ENCODE peak calls at places on chromosome 6, in eight cellular contexts. One of them, this sample, is unnamed.

GRCh38 chr6:2514965-2515543 is 235.7 kb downstream of the MYLK4 start:
- DNase-seq in pancreas: no peak
- DNase-seq in MM.1S: no peak
- DNase-seq in endodermal cell: no peak
- DNase-seq in CD8-positive, alpha-beta T cell: no peak
- DNase-seq in IMR-90: no peak
- DNase-seq in upper lobe of right lung: no peak
- DNase-seq in brain microvascular endothelial cell: no peak
- DNase-seq in this sample: peak

GRCh38 chr6:136822379-136823127 is at the start of gene PEX7:
- DNase-seq in CD8-positive, alpha-beta T cell: peak
- DNase-seq in upper lobe of right lung: peak
- DNase-seq in IMR-90: peak
- DNase-seq in brain microvascular endothelial cell: peak
- DNase-seq in MM.1S: peak
- DNase-seq in endodermal cell: peak
- DNase-seq in pancreas: peak
- DNase-seq in this sample: peak

GRCh38 chr6:46610862-46611553 is 41.6 kb downstream of the CYP39A1 start:
- DNase-seq in IMR-90: no peak
- DNase-seq in CD8-positive, alpha-beta T cell: no peak
- DNase-seq in MM.1S: no peak
- DNase-seq in endodermal cell: no peak
- DNase-seq in brain microvascular endothelial cell: no peak
- DNase-seq in pancreas: no peak
- DNase-seq in upper lobe of right lung: no peak
- DNase-seq in this sample: no peak

GRCh38 chr6:143176090-143177021 is 115.7 kb downstream of the AIG1 start:
- DNase-seq in MM.1S: no peak
- DNase-seq in brain microvascular endothelial cell: peak
- DNase-seq in endodermal cell: peak
- DNase-seq in IMR-90: peak
- DNase-seq in upper lobe of right lung: no peak
- DNase-seq in CD8-positive, alpha-beta T cell: no peak
- DNase-seq in pancreas: no peak
- DNase-seq in this sample: no peak

GRCh38 chr6:127366281-127367022 is 23.0 kb upstream of the ECHDC1 start:
- DNase-seq in upper lobe of right lung: no peak
- DNase-seq in endodermal cell: peak
- DNase-seq in MM.1S: no peak
- DNase-seq in pancreas: no peak
- DNase-seq in brain microvascular endothelial cell: peak
- DNase-seq in IMR-90: peak
- DNase-seq in CD8-positive, alpha-beta T cell: no peak
- DNase-seq in this sample: no peak

GRCh38 chr6:119339941-119340456 is 9.6 kb downstream of the MAN1A1 start:
- DNase-seq in upper lobe of right lung: no peak
- DNase-seq in pancreas: no peak
- DNase-seq in brain microvascular endothelial cell: no peak
- DNase-seq in IMR-90: no peak
- DNase-seq in endodermal cell: no peak
- DNase-seq in MM.1S: no peak
- DNase-seq in CD8-positive, alpha-beta T cell: no peak
- DNase-seq in this sample: no peak

GRCh38 chr6:87869064-87869685 is 167.1 kb upstream of the AKIRIN2 start:
- DNase-seq in brain microvascular endothelial cell: no peak
- DNase-seq in MM.1S: no peak
- DNase-seq in endodermal cell: no peak
- DNase-seq in upper lobe of right lung: no peak
- DNase-seq in CD8-positive, alpha-beta T cell: no peak
- DNase-seq in IMR-90: no peak
- DNase-seq in pancreas: no peak
- DNase-seq in this sample: no peak

GRCh38 chr6:25156123-25156522 is 123.1 kb upstream of the CARMIL1 start:
- DNase-seq in MM.1S: no peak
- DNase-seq in endodermal cell: no peak
- DNase-seq in IMR-90: peak
- DNase-seq in CD8-positive, alpha-beta T cell: no peak
- DNase-seq in pancreas: no peak
- DNase-seq in upper lobe of right lung: no peak
- DNase-seq in brain microvascular endothelial cell: peak
- DNase-seq in this sample: no peak

GRCh38 chr6:109010703-109011102 is 83.9 kb downstream of the SESN1 start:
- DNase-seq in IMR-90: no peak
- DNase-seq in brain microvascular endothelial cell: no peak
- DNase-seq in pancreas: no peak
- DNase-seq in CD8-positive, alpha-beta T cell: no peak
- DNase-seq in endodermal cell: no peak
- DNase-seq in MM.1S: no peak
- DNase-seq in upper lobe of right lung: no peak
- DNase-seq in this sample: no peak

GRCh38 chr6:11632231-11632630 is 94.7 kb downstream of the TMEM170B start:
- DNase-seq in brain microvascular endothelial cell: no peak
- DNase-seq in MM.1S: no peak
- DNase-seq in upper lobe of right lung: no peak
- DNase-seq in CD8-positive, alpha-beta T cell: no peak
- DNase-seq in endodermal cell: no peak
- DNase-seq in IMR-90: peak
- DNase-seq in pancreas: no peak
- DNase-seq in this sample: peak

GRCh38 chr6:45818655-45819054 is 197.0 kb downstream of the CLIC5 start:
- DNase-seq in upper lobe of right lung: no peak
- DNase-seq in CD8-positive, alpha-beta T cell: no peak
- DNase-seq in MM.1S: no peak
- DNase-seq in IMR-90: no peak
- DNase-seq in pancreas: no peak
- DNase-seq in brain microvascular endothelial cell: no peak
- DNase-seq in endodermal cell: no peak
- DNase-seq in this sample: no peak

GRCh38 chr6:105781248-105781647 is 304.9 kb upstream of the PRDM1 start:
- DNase-seq in CD8-positive, alpha-beta T cell: no peak
- DNase-seq in IMR-90: no peak
- DNase-seq in MM.1S: no peak
- DNase-seq in endodermal cell: no peak
- DNase-seq in brain microvascular endothelial cell: no peak
- DNase-seq in pancreas: no peak
- DNase-seq in upper lobe of right lung: no peak
- DNase-seq in this sample: no peak

GRCh38 chr6:139027620-139028182 is 844 bp upstream of the ABRACL start:
- DNase-seq in brain microvascular endothelial cell: peak
- DNase-seq in endodermal cell: peak
- DNase-seq in IMR-90: peak
- DNase-seq in pancreas: no peak
- DNase-seq in CD8-positive, alpha-beta T cell: no peak
- DNase-seq in upper lobe of right lung: no peak
- DNase-seq in MM.1S: peak
- DNase-seq in this sample: peak

GRCh38 chr6:30915591-30915946 is 1.5 kb downstream of the VARS2 start:
- DNase-seq in endodermal cell: peak
- DNase-seq in IMR-90: peak
- DNase-seq in pancreas: no peak
- DNase-seq in upper lobe of right lung: peak
- DNase-seq in MM.1S: peak
- DNase-seq in CD8-positive, alpha-beta T cell: no peak
- DNase-seq in brain microvascular endothelial cell: peak
- DNase-seq in this sample: no peak

GRCh38 chr6:151240861-151241642 is 1.3 kb downstream of the AKAP12 start:
- DNase-seq in endodermal cell: peak
- DNase-seq in IMR-90: peak
- DNase-seq in pancreas: peak
- DNase-seq in MM.1S: no peak
- DNase-seq in brain microvascular endothelial cell: peak
- DNase-seq in upper lobe of right lung: peak
- DNase-seq in CD8-positive, alpha-beta T cell: no peak
- DNase-seq in this sample: peak

GRCh38 chr6:100904316-100904715 is 23.2 kb upstream of the ASCC3 start:
- DNase-seq in MM.1S: no peak
- DNase-seq in pancreas: no peak
- DNase-seq in upper lobe of right lung: no peak
- DNase-seq in endodermal cell: no peak
- DNase-seq in IMR-90: no peak
- DNase-seq in brain microvascular endothelial cell: no peak
- DNase-seq in CD8-positive, alpha-beta T cell: no peak
- DNase-seq in this sample: no peak

GRCh38 chr6:100901582-100901981 is 20.5 kb upstream of the ASCC3 start:
- DNase-seq in endodermal cell: no peak
- DNase-seq in brain microvascular endothelial cell: no peak
- DNase-seq in IMR-90: no peak
- DNase-seq in upper lobe of right lung: no peak
- DNase-seq in CD8-positive, alpha-beta T cell: no peak
- DNase-seq in pancreas: no peak
- DNase-seq in MM.1S: no peak
- DNase-seq in this sample: no peak

GRCh38 chr6:100905067-100905466 is 23.9 kb upstream of the ASCC3 start:
- DNase-seq in brain microvascular endothelial cell: no peak
- DNase-seq in CD8-positive, alpha-beta T cell: no peak
- DNase-seq in upper lobe of right lung: no peak
- DNase-seq in pancreas: no peak
- DNase-seq in IMR-90: no peak
- DNase-seq in MM.1S: no peak
- DNase-seq in endodermal cell: no peak
- DNase-seq in this sample: no peak

GRCh38 chr6:100906325-100906724 is 25.2 kb upstream of the ASCC3 start:
- DNase-seq in endodermal cell: no peak
- DNase-seq in pancreas: no peak
- DNase-seq in brain microvascular endothelial cell: no peak
- DNase-seq in MM.1S: no peak
- DNase-seq in CD8-positive, alpha-beta T cell: no peak
- DNase-seq in IMR-90: no peak
- DNase-seq in upper lobe of right lung: no peak
- DNase-seq in this sample: no peak
- TF ChIP-seq CTCF in endodermal cell: peak
- TF ChIP-seq CTCF in pancreas: no peak
- TF ChIP-seq CTCF in brain microvascular endothelial cell: no peak
- TF ChIP-seq CTCF in MM.1S: no peak
- TF ChIP-seq CTCF in CD8-positive, alpha-beta T cell: no peak
- TF ChIP-seq CTCF in IMR-90: no peak
- TF ChIP-seq CTCF in upper lobe of right lung: no peak
- TF ChIP-seq CTCF in this sample: no peak

DNA sequence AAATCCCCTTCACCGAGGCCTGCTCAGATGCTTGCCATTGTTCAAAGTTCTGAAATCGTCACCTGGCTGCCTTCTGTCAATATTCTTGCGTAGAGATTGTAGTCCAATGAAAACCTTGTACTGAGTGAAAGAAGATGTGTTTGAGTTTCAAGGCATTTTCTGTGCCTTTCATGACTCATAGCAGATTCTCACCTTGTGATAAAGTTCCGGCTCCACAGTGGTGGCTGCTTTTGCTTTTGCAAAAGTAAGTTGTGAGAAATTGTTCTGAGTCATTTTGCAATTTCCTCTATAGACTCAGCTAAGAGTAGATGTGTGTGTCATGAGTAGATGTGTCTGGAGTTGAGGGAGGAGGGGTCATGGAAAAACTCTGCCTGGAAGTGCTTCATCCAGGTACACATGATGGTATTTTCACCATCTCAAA is 39.8 kb upstream of the CLDN20 start:
- DNase-seq in endodermal cell: no peak
- DNase-seq in upper lobe of right lung: no peak
- DNase-seq in pancreas: no peak
- DNase-seq in MM.1S: no peak
- DNase-seq in IMR-90: peak
- DNase-seq in CD8-positive, alpha-beta T cell: no peak
- DNase-seq in brain microvascular endothelial cell: peak
- DNase-seq in this sample: no peak
- H3K27ac ChIP-seq in endodermal cell: no peak
- H3K27ac ChIP-seq in upper lobe of right lung: no peak
- H3K27ac ChIP-seq in pancreas: no peak
- H3K27ac ChIP-seq in MM.1S: no peak
- H3K27ac ChIP-seq in IMR-90: no peak
- H3K27ac ChIP-seq in CD8-positive, alpha-beta T cell: no peak
- H3K27ac ChIP-seq in brain microvascular endothelial cell: peak
- H3K27ac ChIP-seq in this sample: no peak

DNA sequence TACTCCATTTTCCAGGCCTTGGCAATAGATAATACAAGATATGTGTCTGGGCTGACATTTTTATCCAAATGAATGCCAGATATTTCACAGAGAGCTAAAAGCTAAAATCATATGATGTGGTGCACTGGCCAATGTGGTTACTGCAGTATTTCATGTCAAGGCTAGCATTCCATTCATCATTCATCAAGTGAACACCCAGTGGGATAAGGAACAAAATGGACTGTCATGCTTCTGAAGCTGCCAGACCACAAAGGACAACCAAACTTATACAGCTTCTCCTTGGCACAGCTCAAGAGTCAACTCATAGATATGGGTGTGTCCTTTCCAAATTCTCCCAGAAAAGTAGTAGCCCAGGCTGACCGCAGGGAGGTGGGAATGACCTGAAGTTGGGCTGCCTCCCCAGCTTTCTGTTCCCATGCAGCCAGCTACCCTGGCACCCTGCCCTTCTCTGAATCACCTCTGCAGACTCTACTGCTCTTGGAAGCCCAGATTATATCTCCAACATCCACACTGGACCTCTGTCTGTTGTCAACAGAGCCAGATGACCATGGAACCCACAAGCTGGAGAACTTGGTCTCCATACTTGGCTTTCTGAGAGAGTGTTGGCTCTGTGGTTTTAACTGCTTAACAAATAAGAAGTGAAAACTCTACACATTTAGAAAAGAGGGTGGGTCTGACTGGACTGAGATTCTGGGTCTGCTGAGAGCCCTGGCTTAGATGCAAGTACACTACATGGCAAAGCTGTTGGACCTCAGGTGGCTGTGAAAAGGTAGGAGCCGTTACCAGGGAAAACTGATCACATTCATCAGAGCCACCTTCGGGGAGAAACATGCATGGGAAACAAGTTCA is 122.8 kb downstream of the ALDH8A1 start:
- DNase-seq in CD8-positive, alpha-beta T cell: no peak
- DNase-seq in upper lobe of right lung: no peak
- DNase-seq in brain microvascular endothelial cell: peak
- DNase-seq in pancreas: peak
- DNase-seq in endodermal cell: no peak
- DNase-seq in IMR-90: peak
- DNase-seq in MM.1S: no peak
- DNase-seq in this sample: peak
- TF ChIP-seq CTCF in CD8-positive, alpha-beta T cell: no peak
- TF ChIP-seq CTCF in upper lobe of right lung: no peak
- TF ChIP-seq CTCF in brain microvascular endothelial cell: no peak
- TF ChIP-seq CTCF in pancreas: no peak
- TF ChIP-seq CTCF in endodermal cell: no peak
- TF ChIP-seq CTCF in IMR-90: no peak
- TF ChIP-seq CTCF in MM.1S: no peak
- TF ChIP-seq CTCF in this sample: no peak

DNA sequence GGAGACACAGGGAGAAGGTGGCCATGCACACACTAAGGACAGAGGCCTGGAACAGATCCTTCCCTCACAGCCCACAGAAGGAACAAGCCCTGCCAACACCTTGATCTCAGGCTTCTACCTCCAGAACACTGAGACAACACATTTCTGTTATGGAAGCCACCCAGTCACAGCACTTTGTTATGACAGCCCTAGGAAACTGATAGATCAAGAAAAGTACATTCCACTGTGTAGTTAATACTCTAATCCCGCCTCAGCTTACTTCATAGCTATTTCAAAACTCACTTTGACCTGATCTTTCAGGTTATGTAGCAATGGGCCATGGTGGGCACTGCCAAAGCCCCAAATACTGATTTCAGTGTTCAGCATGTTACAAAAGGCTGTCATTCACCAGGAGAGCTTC is 66.8 kb downstream of the CD24 start:
- DNase-seq in IMR-90: no peak
- DNase-seq in brain microvascular endothelial cell: no peak
- DNase-seq in MM.1S: no peak
- DNase-seq in endodermal cell: no peak
- DNase-seq in CD8-positive, alpha-beta T cell: no peak
- DNase-seq in upper lobe of right lung: no peak
- DNase-seq in pancreas: no peak
- DNase-seq in this sample: no peak
- H3K27ac ChIP-seq in IMR-90: no peak
- H3K27ac ChIP-seq in brain microvascular endothelial cell: no peak
- H3K27ac ChIP-seq in MM.1S: no peak
- H3K27ac ChIP-seq in endodermal cell: no peak
- H3K27ac ChIP-seq in CD8-positive, alpha-beta T cell: no peak
- H3K27ac ChIP-seq in upper lobe of right lung: no peak
- H3K27ac ChIP-seq in pancreas: no peak
- H3K27ac ChIP-seq in this sample: no peak

This sample was measured in stomach.